ENCODE peak calls at places on chromosome 16, in seven cellular contexts. E is transverse colon, G is GDM1, P is left ventricle myocardium inferior, I is NCI-H1436, K is thoracic aorta, O is K562. J is an unnamed sample.
A peak's percentile ranks its signal among the peaks of the same experiment; 100 is the strongest.

GRCh38 chr16:89246383-89246902 is 28.9 kb downstream of the ZNF778 start:
- DNase-seq in P (no peak), E (no peak), K (no peak), G (no peak), I (no peak), O (no peak), J (no peak)

GRCh38 chr16:84851192-84852127 is 31.7 kb downstream of the CRISPLD2 start:
- DNase-seq in E (no peak), P (no peak), G (no peak), K (no peak), I (no peak), O (no peak), J (no peak)

GRCh38 chr16:77374384-77374783 is 60.5 kb downstream of the ADAMTS18 start:
- DNase-seq in P (no peak), I (no peak), E (no peak), K (no peak), O (no peak), G (no peak), J (no peak)

GRCh38 chr16:56298948-56299602 is 107.8 kb downstream of the GNAO1 start:
- DNase-seq in I (peak; percentile 21), E (no peak), O (no peak), P (peak; percentile 28), K (no peak), G (no peak), J (no peak)

GRCh38 chr16:83675136-83675535 is 132.6 kb upstream of the HSBP1 start:
- DNase-seq in O (no peak), P (no peak), E (no peak), K (no peak), I (no peak), G (no peak), J (no peak)

GRCh38 chr16:3087836-3088235 is 11.3 kb downstream of the ZSCAN10 start:
- DNase-seq in G (no peak), P (no peak), O (peak; percentile 8), I (no peak), E (no peak), K (no peak), J (no peak)

GRCh38 chr16:12532871-12533610 is 270.6 kb downstream of the CPPED1 start:
- DNase-seq in P (no peak), E (no peak), O (no peak), I (no peak), K (no peak), G (no peak), J (no peak)

GRCh38 chr16:12087901-12088364 is 111.4 kb downstream of the SNX29 start:
- DNase-seq in I (peak; percentile 35), K (no peak), O (no peak), G (no peak), E (peak; percentile 26), P (peak; percentile 58), J (no peak)

GRCh38 chr16:53055603-53056527 is 1.1 kb downstream of the CHD9 start:
- DNase-seq in K (no peak), E (peak; percentile 64), O (peak; percentile 59), G (no peak), P (no peak), I (no peak), J (no peak)

GRCh38 chr16:15613676-15614075 is 29.3 kb downstream of the MARF1 start:
- DNase-seq in P (no peak), I (no peak), E (no peak), G (no peak), O (no peak), K (no peak), J (no peak)

GRCh38 chr16:16019488-16019887 is 70.1 kb downstream of the ABCC1 start:
- DNase-seq in G (no peak), I (no peak), O (no peak), P (no peak), K (peak; percentile 41), E (no peak), J (no peak)

GRCh38 chr16:21994856-21995465 is 6.0 kb downstream of the PDZD9 start:
- DNase-seq in E (no peak), K (no peak), G (no peak), P (no peak), O (peak; percentile 39), I (no peak), J (no peak)

GRCh38 chr16:77327717-77328116 is 107.1 kb downstream of the ADAMTS18 start:
- DNase-seq in O (no peak), K (no peak), P (no peak), E (no peak), I (no peak), G (no peak), J (no peak)

GRCh38 chr16:12009462-12009861 is 32.9 kb downstream of the SNX29 start:
- DNase-seq in I (no peak), G (no peak), E (no peak), P (no peak), O (no peak), K (no peak), J (peak; percentile 7)

GRCh38 chr16:27531186-27531585 is 18.5 kb downstream of the GTF3C1 start:
- DNase-seq in P (no peak), K (no peak), O (no peak), I (no peak), E (no peak), G (no peak), J (no peak)

GRCh38 chr16:79071424-79071823 is 529.1 kb downstream of the MAF start:
- DNase-seq in G (no peak), P (no peak), I (peak; percentile 23), K (no peak), O (no peak), E (peak; percentile 12), J (no peak)

GRCh38 chr16:19888834-19889233 is 4.2 kb upstream of the GPRC5B start:
- DNase-seq in O (no peak), I (no peak), G (no peak), P (no peak), E (no peak), K (no peak), J (no peak)

GRCh38 chr16:5852151-5852550 is 754.6 kb upstream of the EEF2KMT start:
- DNase-seq in P (no peak), E (no peak), G (no peak), O (no peak), I (no peak), K (no peak), J (no peak)

GRCh38 chr16:89700649-89701424 is 668 bp downstream of the SPATA2L start:
- DNase-seq in P (no peak), E (peak; percentile 77), G (no peak), O (peak; percentile 48), K (no peak), I (peak; percentile 52), J (no peak)

GRCh38 chr16:57797526-57798266 is 4.6 kb downstream of the KIFC3 start:
- DNase-seq in K (no peak), P (no peak), I (no peak), G (no peak), E (no peak), O (no peak), J (no peak)

GRCh38 chr16:58049697-58050185 is 24.2 kb downstream of the MMP15 start:
- DNase-seq in P (no peak), O (no peak), E (no peak), G (no peak), I (no peak), K (no peak), J (no peak)

GRCh38 chr16:10226672-10227306 is 44.6 kb upstream of the GRIN2A start:
- DNase-seq in P (no peak), G (no peak), E (no peak), K (no peak), O (no peak), I (no peak), J (no peak)

GRCh38 chr16:87178977-87179376 is 138.2 kb downstream of the C16orf95 start:
- DNase-seq in G (peak; percentile 44), I (no peak), E (no peak), K (peak; percentile 22), P (peak; percentile 33), O (no peak), J (no peak)

GRCh38 chr16:83878838-83879237 is 20.1 kb upstream of the MLYCD start:
- DNase-seq in O (no peak), I (no peak), E (no peak), G (no peak), K (no peak), P (no peak), J (no peak)

GRCh38 chr16:1691956-1692355 is 13.9 kb downstream of the JPT2 start:
- DNase-seq in P (no peak), G (no peak), I (no peak), O (no peak), K (no peak), E (no peak), J (no peak)

GRCh38 chr16:85005278-85006069 is 5.9 kb downstream of the ZDHHC7 start:
- DNase-seq in E (no peak), P (no peak), I (no peak), G (no peak), O (no peak), K (no peak), J (no peak)

GRCh38 chr16:68737046-68737729 is at the start of gene CDH1:
- DNase-seq in O (no peak), E (peak; percentile 95), I (peak; percentile 82), P (no peak), G (no peak), K (no peak), J (no peak)

GRCh38 chr16:2737895-2738418 is 14.5 kb upstream of the SRRM2 start:
- DNase-seq in O (no peak), I (no peak), E (no peak), K (no peak), G (no peak), P (no peak), J (no peak)

GRCh38 chr16:1964046-1964505 is 550 bp downstream of the RPS2 start:
- DNase-seq in P (no peak), I (no peak), E (no peak), O (peak; percentile 43), G (no peak), K (no peak), J (no peak)